ENCODE peak calls at places on chromosome 1, in ten cellular contexts. Z, J, V, F, X, A, G, U, Y and O are unnamed samples.

GRCh38 chr1:245313581-245313980 is 158.8 kb downstream of the KIF26B start:
- DNase-seq in Z (no peak), J (no peak), V (no peak), F (no peak), X (no peak), A (no peak), G (no peak), U (no peak), Y (no peak), O (no peak)

GRCh38 chr1:1680912-1681273 is 11.7 kb downstream of the SLC35E2B start:
- DNase-seq in Z (peak), J (peak), V (no peak), F (peak), X (no peak), A (peak), G (no peak), U (no peak), Y (no peak), O (no peak)

GRCh38 chr1:219650880-219651279 is 38.0 kb upstream of the ZC3H11B start:
- DNase-seq in Z (no peak), J (no peak), V (no peak), F (no peak), X (no peak), A (no peak), G (no peak), U (no peak), Y (no peak), O (no peak)

GRCh38 chr1:198598796-198599321 is 40.0 kb upstream of the PTPRC start:
- DNase-seq in Z (no peak), J (no peak), V (no peak), F (no peak), X (no peak), A (no peak), G (no peak), U (no peak), Y (no peak), O (no peak)

GRCh38 chr1:186626533-186626932 is 53.7 kb downstream of the PTGS2 start:
- DNase-seq in Z (no peak), J (no peak), V (no peak), F (no peak), X (no peak), A (no peak), G (no peak), U (no peak), Y (no peak), O (no peak)

GRCh38 chr1:171251042-171251740 is 2.9 kb downstream of the FMO1 start:
- DNase-seq in Z (no peak), J (no peak), V (peak), F (no peak), X (no peak), A (peak), G (peak), U (no peak), Y (no peak), O (no peak)

GRCh38 chr1:147384805-147385204 is 142.3 kb downstream of the CHD1L start:
- DNase-seq in Z (no peak), J (no peak), V (no peak), F (no peak), X (no peak), A (no peak), G (no peak), U (no peak), Y (no peak), O (no peak)

GRCh38 chr1:111990878-111991760 is 1.7 kb upstream of the KCND3 start:
- DNase-seq in Z (peak), J (peak), V (peak), F (peak), X (no peak), A (peak), G (peak), U (peak), Y (peak), O (peak)

GRCh38 chr1:201985355-201985754 is 2.9 kb downstream of the RNPEP start:
- DNase-seq in Z (no peak), J (no peak), V (no peak), F (no peak), X (no peak), A (no peak), G (no peak), U (no peak), Y (no peak), O (no peak)

GRCh38 chr1:165444897-165445370 is at the start of gene RXRG:
- DNase-seq in Z (peak), J (peak), V (peak), F (no peak), X (peak), A (peak), G (no peak), U (peak), Y (peak), O (no peak)

GRCh38 chr1:186945146-186945545 is 116.4 kb downstream of the PLA2G4A start:
- DNase-seq in Z (no peak), J (no peak), V (no peak), F (no peak), X (no peak), A (no peak), G (no peak), U (no peak), Y (no peak), O (no peak)

GRCh38 chr1:218878369-218878768 is 295.3 kb upstream of the LYPLAL1 start:
- DNase-seq in Z (no peak), J (no peak), V (no peak), F (no peak), X (no peak), A (no peak), G (no peak), U (no peak), Y (no peak), O (no peak)

GRCh38 chr1:28934676-28935075 is 20.3 kb downstream of the EPB41 start:
- DNase-seq in Z (no peak), J (no peak), V (no peak), F (no peak), X (no peak), A (no peak), G (no peak), U (no peak), Y (no peak), O (no peak)

GRCh38 chr1:200041337-200042118 is 14.0 kb downstream of the NR5A2 start:
- DNase-seq in Z (no peak), J (no peak), V (peak), F (no peak), X (no peak), A (peak), G (no peak), U (no peak), Y (no peak), O (no peak)

GRCh38 chr1:21335750-21336168 is 45.5 kb upstream of the ECE1 start:
- DNase-seq in Z (peak), J (peak), V (no peak), F (no peak), X (no peak), A (no peak), G (no peak), U (no peak), Y (no peak), O (no peak)

GRCh38 chr1:229888561-229889001 is 178.5 kb upstream of the GALNT2 start:
- DNase-seq in Z (no peak), J (no peak), V (no peak), F (no peak), X (no peak), A (no peak), G (peak), U (no peak), Y (no peak), O (no peak)

GRCh38 chr1:186426118-186426517 is 34.8 kb downstream of the PDC start:
- DNase-seq in Z (no peak), J (no peak), V (no peak), F (no peak), X (no peak), A (no peak), G (no peak), U (no peak), Y (no peak), O (no peak)

DNA sequence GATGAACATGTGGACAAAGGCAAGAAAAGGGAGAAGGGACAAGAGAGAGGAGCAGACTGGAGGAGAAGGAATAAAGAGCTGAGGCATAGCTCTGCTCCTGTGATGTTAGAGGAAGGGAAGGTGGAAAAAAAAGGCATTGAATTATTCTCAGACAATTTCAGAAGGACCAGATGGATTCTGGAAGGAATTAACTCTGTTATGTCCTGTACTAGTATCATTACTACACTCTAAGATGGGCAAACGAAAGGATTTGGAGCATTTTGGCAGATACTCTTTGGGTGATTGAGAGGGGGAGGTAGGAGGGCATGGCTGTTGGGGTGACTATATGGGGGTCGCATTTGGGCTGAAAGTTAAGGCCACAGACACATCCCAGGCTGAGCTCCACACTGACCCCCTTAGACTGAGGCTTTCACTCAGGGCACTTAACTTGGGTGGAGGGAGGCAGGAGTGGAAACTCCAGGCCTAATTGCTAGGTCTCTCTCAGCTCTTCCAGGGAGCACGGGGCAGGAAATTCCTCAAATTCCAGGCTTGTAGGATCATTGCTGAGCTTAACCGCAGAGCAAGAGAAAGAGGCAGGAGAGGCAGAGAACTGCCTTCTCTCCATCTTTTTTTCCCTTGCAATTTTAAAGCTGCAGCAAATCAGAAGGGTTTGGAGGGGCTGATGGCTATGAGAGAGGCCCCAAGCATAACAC is 25.9 kb downstream of the KIRREL1 start:
- DNase-seq in Z (no peak), J (no peak), V (peak), F (peak), X (peak), A (no peak), G (peak), U (peak), Y (peak), O (peak)
- H3K27ac ChIP-seq in Z (peak), J (peak), V (peak), F (peak), X (peak), A (peak), G (peak), U (peak), Y (peak), O (peak)

DNA sequence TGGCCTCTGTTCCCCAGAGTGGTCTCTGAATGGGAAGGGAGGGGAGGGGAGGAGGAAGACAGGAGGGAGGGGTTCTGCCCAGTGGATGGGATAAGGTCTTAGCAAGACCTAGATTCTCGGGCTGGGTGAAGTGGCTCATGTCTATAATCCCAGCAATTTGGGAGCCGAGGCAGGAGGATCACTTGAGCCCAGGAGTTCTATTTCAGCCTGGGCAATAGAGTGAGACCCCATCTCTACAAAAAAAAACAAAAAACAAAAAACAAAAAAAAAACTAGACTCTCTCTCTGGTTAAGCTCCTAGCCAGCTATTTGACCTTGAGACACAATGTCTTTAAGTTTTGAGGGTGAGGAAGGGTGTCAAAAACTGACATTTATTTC is 11.4 kb downstream of the UQCRHL start:
- DNase-seq in Z (no peak), J (no peak), V (no peak), F (no peak), X (no peak), A (no peak), G (no peak), U (no peak), Y (no peak), O (no peak)
- H3K27ac ChIP-seq in Z (peak), J (no peak), V (no peak), F (peak), X (no peak), A (peak), G (no peak), U (no peak), Y (no peak), O (peak)

GRCh38 chr1:77983997-77984355 is 5.1 kb upstream of the FUBP1 start:
- DNase-seq in Z (no peak), J (no peak), V (peak), F (no peak), X (no peak), A (no peak), G (no peak), U (no peak), Y (no peak), O (no peak)
- H3K27ac ChIP-seq in Z (no peak), J (no peak), V (peak), F (peak), X (no peak), A (no peak), G (peak), U (peak), Y (no peak), O (no peak)

GRCh38 chr1:19435181-19435580 is 50.2 kb downstream of the CAPZB start:
- DNase-seq in Z (no peak), J (no peak), V (no peak), F (no peak), X (no peak), A (no peak), G (no peak), U (no peak), Y (no peak), O (no peak)
- H3K27ac ChIP-seq in Z (peak), J (peak), V (no peak), F (peak), X (peak), A (no peak), G (peak), U (peak), Y (peak), O (peak)